ENCODE peak calls at places on chromosomes 6 and 20, in nine cellular contexts. O is tibial artery, M is Peyer's patch, X is PC-9, J is left lung, A is fibroblast of pulmonary artery, Z is progenitor cell of endocrine pancreas, G is AG09309, C is cardiac muscle cell. Q is an unnamed sample.

GRCh38 chr6:143677891-143678737 is at the start of gene PHACTR2:
- DNase-seq in O (peak), M (peak), X (peak), J (peak), A (peak), Z (peak), G (peak), C (peak), Q (peak)

GRCh38 chr20:25253606-25254275 is 5.9 kb downstream of the PYGB start:
- DNase-seq in O (no peak), M (no peak), X (peak), J (no peak), A (no peak), Z (no peak), G (no peak), C (peak), Q (no peak)

GRCh38 chr6:139860193-139860592 is 485.7 kb upstream of the CITED2 start:
- DNase-seq in O (no peak), M (no peak), X (no peak), J (no peak), A (no peak), Z (no peak), G (no peak), C (no peak), Q (no peak)

GRCh38 chr6:116447052-116447451 is 14.1 kb upstream of the CALHM6 start:
- DNase-seq in O (no peak), M (no peak), X (no peak), J (no peak), A (peak), Z (no peak), G (no peak), C (peak), Q (no peak)

GRCh38 chr20:63064745-63065711 is 58.3 kb upstream of the BHLHE23 start:
- DNase-seq in O (no peak), M (peak), X (peak), J (peak), A (no peak), Z (no peak), G (no peak), C (no peak), Q (peak)

GRCh38 chr6:134193536-134194521 is 124.1 kb downstream of the SGK1 start:
- DNase-seq in O (no peak), M (no peak), X (no peak), J (no peak), A (no peak), Z (no peak), G (no peak), C (no peak), Q (no peak)

GRCh38 chr6:12328701-12329100 is 38.5 kb downstream of the EDN1 start:
- DNase-seq in O (no peak), M (no peak), X (no peak), J (no peak), A (no peak), Z (no peak), G (no peak), C (no peak), Q (no peak)

GRCh38 chr20:53918949-53919361 is 151.4 kb downstream of the BCAS1 start:
- DNase-seq in O (no peak), M (no peak), X (no peak), J (no peak), A (no peak), Z (no peak), G (no peak), C (no peak), Q (no peak)

GRCh38 chr6:154605207-154605877 is 94.9 kb upstream of the CNKSR3 start:
- DNase-seq in O (no peak), M (no peak), X (no peak), J (no peak), A (no peak), Z (no peak), G (no peak), C (no peak), Q (no peak)

GRCh38 chr20:44684047-44684965 is 30.9 kb upstream of the CCN5 start:
- DNase-seq in O (no peak), M (no peak), X (no peak), J (no peak), A (no peak), Z (no peak), G (no peak), C (no peak), Q (no peak)

GRCh38 chr20:53561505-53561904 is 32.1 kb downstream of the ZNF217 start:
- DNase-seq in O (no peak), M (no peak), X (no peak), J (no peak), A (no peak), Z (no peak), G (no peak), C (no peak), Q (no peak)

GRCh38 chr6:157839606-157840005 is 16.6 kb downstream of the SNX9 start:
- DNase-seq in O (no peak), M (no peak), X (no peak), J (no peak), A (no peak), Z (no peak), G (no peak), C (no peak), Q (no peak)

GRCh38 chr6:157841211-157841840 is 18.3 kb downstream of the SNX9 start:
- DNase-seq in O (no peak), M (no peak), X (peak), J (no peak), A (no peak), Z (no peak), G (no peak), C (no peak), Q (no peak)

GRCh38 chr6:157842213-157842612 is 19.2 kb downstream of the SNX9 start:
- DNase-seq in O (no peak), M (no peak), X (no peak), J (no peak), A (no peak), Z (no peak), G (no peak), C (no peak), Q (no peak)

GRCh38 chr6:157840261-157840660 is 17.2 kb downstream of the SNX9 start:
- DNase-seq in O (no peak), M (no peak), X (no peak), J (peak), A (no peak), Z (no peak), G (no peak), C (no peak), Q (no peak)

DNA sequence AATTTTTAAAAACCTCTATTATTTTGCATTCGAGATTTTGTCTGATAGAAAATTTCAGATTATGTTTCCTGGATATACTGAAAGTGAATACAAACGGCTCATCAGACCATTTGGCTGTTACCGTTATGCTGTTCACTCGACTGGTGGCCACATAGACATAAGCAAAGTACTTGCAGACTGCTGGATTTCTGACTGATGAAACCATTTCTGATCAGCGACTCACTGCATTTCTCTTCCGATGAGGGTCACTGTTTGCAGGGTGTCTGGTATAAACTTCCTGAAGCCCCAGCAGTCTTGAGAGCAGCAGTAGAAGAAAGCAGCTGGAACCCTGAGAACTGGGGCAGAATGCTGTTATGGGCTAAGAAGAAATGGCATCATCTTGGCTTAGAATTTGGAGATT is 17.7 kb downstream of the SNX9 start:
- DNase-seq in O (no peak), M (no peak), X (no peak), J (no peak), A (peak), Z (no peak), G (no peak), C (peak), Q (no peak)
- TF ChIP-seq CTCF in O (no peak), M (no peak), X (no peak), J (no peak), A (no peak), Z (no peak), G (no peak), C (no peak), Q (no peak)

GRCh38 chr6:142653710-142654274 is 291.2 kb downstream of the HIVEP2 start:
- DNase-seq in O (no peak), M (no peak), X (no peak), J (no peak), A (no peak), Z (no peak), G (no peak), C (no peak), Q (no peak)
- TF ChIP-seq CTCF in O (no peak), M (no peak), X (no peak), J (no peak), A (no peak), Z (no peak), G (no peak), C (no peak), Q (no peak)

GRCh38 chr6:149125309-149125708 is 192.2 kb upstream of the TAB2 start:
- DNase-seq in O (no peak), M (no peak), X (no peak), J (no peak), A (no peak), Z (no peak), G (no peak), C (no peak), Q (no peak)

GRCh38 chr6:149127212-149127611 is 190.3 kb upstream of the TAB2 start:
- DNase-seq in O (no peak), M (no peak), X (no peak), J (no peak), A (peak), Z (no peak), G (no peak), C (peak), Q (no peak)

GRCh38 chr6:149128489-149129145 is 188.9 kb upstream of the TAB2 start:
- DNase-seq in O (no peak), M (no peak), X (no peak), J (no peak), A (no peak), Z (no peak), G (no peak), C (peak), Q (no peak)

GRCh38 chr6:149118737-149119653 is 198.5 kb upstream of the TAB2 start:
- DNase-seq in O (no peak), M (no peak), X (no peak), J (no peak), A (no peak), Z (no peak), G (no peak), C (no peak), Q (no peak)

GRCh38 chr6:149122850-149123821 is 194.4 kb upstream of the TAB2 start:
- DNase-seq in O (no peak), M (no peak), X (no peak), J (no peak), A (no peak), Z (no peak), G (no peak), C (no peak), Q (no peak)
- TF ChIP-seq CTCF in O (no peak), M (no peak), X (no peak), J (no peak), A (no peak), Z (no peak), G (no peak), C (no peak), Q (no peak)

DNA sequence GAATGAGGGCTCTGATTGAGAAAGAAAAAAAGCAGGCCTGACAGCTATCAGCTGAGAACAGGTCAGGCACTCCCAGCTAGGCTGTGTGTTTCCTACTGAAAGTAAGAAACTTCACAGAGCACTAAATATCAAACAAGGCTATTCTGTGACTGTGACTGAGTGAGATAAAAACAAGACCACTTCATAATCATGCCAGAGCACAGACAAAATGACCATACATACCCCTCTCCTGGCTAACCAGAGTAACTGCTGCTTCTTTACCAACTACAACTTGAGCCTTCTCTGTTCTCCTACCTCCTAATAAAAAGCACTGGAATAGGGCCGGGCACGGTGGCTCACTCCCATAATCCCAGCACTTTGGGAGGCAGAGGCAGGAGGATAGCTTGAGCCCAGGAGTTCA is 6.8 kb upstream of the BTN1A1 start:
- DNase-seq in O (no peak), M (no peak), X (no peak), J (no peak), A (peak), Z (no peak), G (peak), C (peak), Q (no peak)
- TF ChIP-seq CTCF in O (peak), M (peak), X (peak), J (no peak), A (peak), Z (peak), G (peak), C (peak), Q (peak)